ENCODE peak calls at places on chromosomes 12 and 14, in seven cellular contexts. S, M, Q, U, V, F and N are unnamed samples.

GRCh38 chr12:102216086-102216691 is 18.6 kb upstream of the PMCH start:
- DNase-seq in F (no peak), V (no peak), S (no peak), Q (peak), U (no peak), M (no peak), N (no peak)

GRCh38 chr12:38921025-38921677 is 15.8 kb upstream of the CPNE8 start:
- DNase-seq in F (peak), M (peak), V (peak), U (no peak), Q (peak), S (peak), N (peak)

GRCh38 chr12:4274960-4275868 is 1.7 kb downstream of the CCND2 start:
- DNase-seq in S (peak), Q (no peak), F (peak), V (no peak), U (no peak), M (no peak), N (no peak)

GRCh38 chr12:20097561-20097960 is 270.8 kb upstream of the PDE3A start:
- DNase-seq in S (no peak), Q (peak), U (no peak), M (no peak), F (no peak), V (no peak), N (no peak)

GRCh38 chr14:90489916-90490726 is 93.3 kb downstream of the CALM1 start:
- DNase-seq in S (no peak), Q (peak), U (no peak), M (no peak), V (no peak), F (no peak), N (no peak)

GRCh38 chr12:38949363-38949762 is 44.0 kb upstream of the CPNE8 start:
- DNase-seq in U (no peak), V (no peak), F (no peak), M (no peak), S (no peak), Q (peak), N (no peak)

GRCh38 chr12:52561880-52562449 is 9.0 kb upstream of the KRT71 start:
- DNase-seq in M (no peak), U (no peak), Q (no peak), F (peak), S (no peak), V (peak), N (no peak)

GRCh38 chr14:54146601-54147000 is 190.0 kb upstream of the BMP4 start:
- DNase-seq in M (no peak), V (no peak), F (no peak), Q (no peak), S (no peak), U (no peak), N (no peak)

GRCh38 chr12:106866426-106867080 is 89.2 kb upstream of the TMEM263 start:
- DNase-seq in M (no peak), F (no peak), Q (peak), U (no peak), V (no peak), S (no peak), N (no peak)

DNA sequence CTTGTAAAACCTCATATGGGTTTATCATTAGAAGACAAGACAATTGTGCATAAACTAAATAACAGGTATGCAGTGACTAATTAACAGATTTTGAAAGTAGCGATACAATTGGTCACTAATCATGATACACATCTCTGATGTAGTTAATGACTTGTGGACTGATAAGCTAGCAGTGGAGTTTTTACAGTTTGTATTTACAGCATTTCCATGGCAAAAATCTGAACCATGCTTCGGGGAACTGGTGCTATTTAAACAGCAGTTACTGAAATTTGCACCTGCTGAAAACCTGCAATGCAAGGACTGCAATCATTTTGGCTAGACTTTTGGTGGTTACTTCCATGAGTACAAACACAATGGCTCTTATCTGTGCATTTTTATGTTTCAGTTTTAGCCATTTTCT is 471.2 kb downstream of the RERGL start:
- DNase-seq in F (no peak), S (no peak), U (no peak), M (no peak), Q (no peak), V (no peak), N (no peak)
- TF ChIP-seq CTCF in F (no peak), S (no peak), U (no peak), M (no peak), Q (no peak), V (no peak), N (no peak)

DNA sequence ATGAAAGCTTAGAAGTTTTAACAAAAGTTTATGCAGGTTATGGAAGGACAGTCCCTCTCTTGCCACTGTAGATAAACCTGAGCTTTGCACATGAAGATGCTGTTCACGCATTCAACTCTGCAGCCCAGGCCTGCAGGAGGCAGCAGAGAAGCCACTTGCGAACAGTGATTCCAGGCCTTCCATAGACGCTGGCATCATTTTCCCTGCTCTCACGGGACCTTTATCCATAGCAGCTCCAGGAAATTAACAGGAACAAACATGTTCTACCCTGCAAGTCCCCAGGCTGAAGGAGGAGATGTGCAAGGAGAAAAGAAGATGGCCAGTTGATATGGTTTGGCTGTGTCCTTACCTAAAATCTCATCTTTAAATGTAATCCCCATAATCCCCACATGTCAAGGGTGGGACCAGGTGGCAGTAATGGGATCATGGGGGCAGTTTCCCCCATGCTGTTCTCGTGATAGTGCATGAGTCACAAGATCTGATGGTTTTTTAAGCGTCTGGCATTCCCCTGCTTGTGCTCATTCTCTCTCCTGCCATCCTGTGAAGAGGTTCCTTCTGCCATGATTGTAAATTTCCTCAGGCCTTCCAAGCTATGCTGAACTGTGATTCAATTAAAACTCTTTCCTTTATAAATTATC is 2.0 kb downstream of the ERP27 start:
- DNase-seq in Q (no peak), U (peak), S (no peak), M (peak), V (peak), F (peak), N (peak)
- TF ChIP-seq CTCF in Q (no peak), U (no peak), S (no peak), M (peak), V (peak), F (peak), N (peak)

GRCh38 chr14:56295743-56296142 is 177.5 kb downstream of the PELI2 start:
- DNase-seq in Q (no peak), U (no peak), S (no peak), F (no peak), V (no peak), M (peak), N (no peak)

GRCh38 chr14:56293506-56293905 is 175.3 kb downstream of the PELI2 start:
- DNase-seq in Q (no peak), F (no peak), S (no peak), M (no peak), V (no peak), U (no peak), N (no peak)

GRCh38 chr14:56290195-56290594 is 172.0 kb downstream of the PELI2 start:
- DNase-seq in S (no peak), F (no peak), V (no peak), M (no peak), Q (no peak), U (no peak), N (no peak)

GRCh38 chr14:56297449-56297848 is 179.2 kb downstream of the PELI2 start:
- DNase-seq in V (no peak), F (no peak), S (no peak), M (peak), Q (no peak), U (no peak), N (peak)

GRCh38 chr14:56294125-56294524 is 175.9 kb downstream of the PELI2 start:
- DNase-seq in U (no peak), S (no peak), Q (no peak), V (peak), M (no peak), F (no peak), N (no peak)
- TF ChIP-seq CTCF in U (no peak), S (peak), Q (no peak), V (peak), M (peak), F (peak), N (no peak)

GRCh38 chr14:63361790-63362189 is 43.1 kb upstream of the GPHB5 start:
- DNase-seq in M (no peak), F (no peak), Q (no peak), V (no peak), U (no peak), S (no peak), N (no peak)
- TF ChIP-seq CTCF in M (peak), F (peak), Q (no peak), V (peak), U (no peak), S (no peak), N (no peak)